ENCODE peak calls at places on chromosomes 1 and 21, in seven cellular contexts. One of them, this sample, is unnamed.

GRCh38 chr1:108119500-108119899 is 80.6 kb downstream of the SLC25A24 start:
- DNase-seq in fibroblast of lung: no peak
- DNase-seq in NCI-H187 treated with DMSO at 0.1 percent for 48 hours: no peak
- DNase-seq in AG09319: no peak
- DNase-seq in RCC 7860: no peak
- DNase-seq in tibial artery: no peak
- DNase-seq in activated T-cell treated with anti-CD3 and anti-CD28 coated beads, Interleukin-2, amount 50 U/mL, for 48 hours: no peak
- DNase-seq in this sample: no peak

GRCh38 chr1:93775224-93775623 is 93.6 kb upstream of the BCAR3 start:
- DNase-seq in fibroblast of lung: no peak
- DNase-seq in NCI-H187 treated with DMSO at 0.1 percent for 48 hours: peak; percentile 71
- DNase-seq in AG09319: no peak
- DNase-seq in RCC 7860: no peak
- DNase-seq in tibial artery: no peak
- DNase-seq in activated T-cell treated with anti-CD3 and anti-CD28 coated beads, Interleukin-2, amount 50 U/mL, for 48 hours: no peak
- DNase-seq in this sample: no peak

GRCh38 chr1:226609836-226610455 is 61.4 kb downstream of the STUM start:
- DNase-seq in fibroblast of lung: no peak
- DNase-seq in NCI-H187 treated with DMSO at 0.1 percent for 48 hours: no peak
- DNase-seq in AG09319: peak; percentile 27
- DNase-seq in RCC 7860: no peak
- DNase-seq in tibial artery: no peak
- DNase-seq in activated T-cell treated with anti-CD3 and anti-CD28 coated beads, Interleukin-2, amount 50 U/mL, for 48 hours: no peak
- DNase-seq in this sample: no peak

GRCh38 chr1:116806245-116806644 is 52.0 kb downstream of the CD2 start:
- DNase-seq in fibroblast of lung: no peak
- DNase-seq in NCI-H187 treated with DMSO at 0.1 percent for 48 hours: no peak
- DNase-seq in AG09319: no peak
- DNase-seq in RCC 7860: no peak
- DNase-seq in tibial artery: no peak
- DNase-seq in activated T-cell treated with anti-CD3 and anti-CD28 coated beads, Interleukin-2, amount 50 U/mL, for 48 hours: peak; percentile 86
- DNase-seq in this sample: no peak

GRCh38 chr1:204074274-204075115 is 1.6 kb downstream of the SOX13 start:
- DNase-seq in fibroblast of lung: peak; percentile 69
- DNase-seq in NCI-H187 treated with DMSO at 0.1 percent for 48 hours: no peak
- DNase-seq in AG09319: no peak
- DNase-seq in RCC 7860: no peak
- DNase-seq in tibial artery: peak; percentile 80
- DNase-seq in activated T-cell treated with anti-CD3 and anti-CD28 coated beads, Interleukin-2, amount 50 U/mL, for 48 hours: no peak
- DNase-seq in this sample: no peak

GRCh38 chr1:244970236-244970652 is 105.9 kb upstream of the HNRNPU start:
- DNase-seq in fibroblast of lung: peak; percentile 79
- DNase-seq in NCI-H187 treated with DMSO at 0.1 percent for 48 hours: no peak
- DNase-seq in AG09319: no peak
- DNase-seq in RCC 7860: peak; percentile 68
- DNase-seq in tibial artery: no peak
- DNase-seq in activated T-cell treated with anti-CD3 and anti-CD28 coated beads, Interleukin-2, amount 50 U/mL, for 48 hours: peak; percentile 78
- DNase-seq in this sample: no peak

GRCh38 chr1:74402873-74403272 is 109.5 kb downstream of the LRRC53 start:
- DNase-seq in fibroblast of lung: no peak
- DNase-seq in NCI-H187 treated with DMSO at 0.1 percent for 48 hours: no peak
- DNase-seq in AG09319: no peak
- DNase-seq in RCC 7860: no peak
- DNase-seq in tibial artery: no peak
- DNase-seq in activated T-cell treated with anti-CD3 and anti-CD28 coated beads, Interleukin-2, amount 50 U/mL, for 48 hours: no peak
- DNase-seq in this sample: no peak

GRCh38 chr1:155174334-155175280 is 958 bp downstream of the TRIM46 start:
- DNase-seq in fibroblast of lung: peak; percentile 34
- DNase-seq in NCI-H187 treated with DMSO at 0.1 percent for 48 hours: peak; percentile 40
- DNase-seq in AG09319: no peak
- DNase-seq in RCC 7860: no peak
- DNase-seq in tibial artery: peak; percentile 68
- DNase-seq in activated T-cell treated with anti-CD3 and anti-CD28 coated beads, Interleukin-2, amount 50 U/mL, for 48 hours: peak; percentile 52
- DNase-seq in this sample: no peak

GRCh38 chr21:26977741-26978140 is 10.9 kb upstream of the ADAMTS5 start:
- DNase-seq in fibroblast of lung: no peak
- DNase-seq in NCI-H187 treated with DMSO at 0.1 percent for 48 hours: no peak
- DNase-seq in AG09319: no peak
- DNase-seq in RCC 7860: no peak
- DNase-seq in tibial artery: no peak
- DNase-seq in activated T-cell treated with anti-CD3 and anti-CD28 coated beads, Interleukin-2, amount 50 U/mL, for 48 hours: no peak
- DNase-seq in this sample: no peak

GRCh38 chr1:215263636-215264035 is 181.1 kb downstream of the KCNK2 start:
- DNase-seq in fibroblast of lung: no peak
- DNase-seq in NCI-H187 treated with DMSO at 0.1 percent for 48 hours: no peak
- DNase-seq in AG09319: no peak
- DNase-seq in RCC 7860: no peak
- DNase-seq in tibial artery: no peak
- DNase-seq in activated T-cell treated with anti-CD3 and anti-CD28 coated beads, Interleukin-2, amount 50 U/mL, for 48 hours: no peak
- DNase-seq in this sample: no peak

GRCh38 chr1:34166191-34167090 is 1.4 kb upstream of the CSMD2 start:
- DNase-seq in fibroblast of lung: no peak
- DNase-seq in NCI-H187 treated with DMSO at 0.1 percent for 48 hours: no peak
- DNase-seq in AG09319: no peak
- DNase-seq in RCC 7860: no peak
- DNase-seq in tibial artery: no peak
- DNase-seq in activated T-cell treated with anti-CD3 and anti-CD28 coated beads, Interleukin-2, amount 50 U/mL, for 48 hours: no peak
- DNase-seq in this sample: no peak

GRCh38 chr1:59682405-59683080 is 132.2 kb upstream of the HOOK1 start:
- DNase-seq in fibroblast of lung: peak; percentile 58
- DNase-seq in NCI-H187 treated with DMSO at 0.1 percent for 48 hours: no peak
- DNase-seq in AG09319: no peak
- DNase-seq in RCC 7860: no peak
- DNase-seq in tibial artery: no peak
- DNase-seq in activated T-cell treated with anti-CD3 and anti-CD28 coated beads, Interleukin-2, amount 50 U/mL, for 48 hours: no peak
- DNase-seq in this sample: no peak

GRCh38 chr1:912740-913301 is 10.9 kb upstream of the SAMD11 start:
- DNase-seq in fibroblast of lung: no peak
- DNase-seq in NCI-H187 treated with DMSO at 0.1 percent for 48 hours: no peak
- DNase-seq in AG09319: no peak
- DNase-seq in RCC 7860: peak; percentile 74
- DNase-seq in tibial artery: no peak
- DNase-seq in activated T-cell treated with anti-CD3 and anti-CD28 coated beads, Interleukin-2, amount 50 U/mL, for 48 hours: no peak
- DNase-seq in this sample: no peak

GRCh38 chr1:162179121-162179520 is 109.6 kb downstream of the NOS1AP start:
- DNase-seq in fibroblast of lung: no peak
- DNase-seq in NCI-H187 treated with DMSO at 0.1 percent for 48 hours: no peak
- DNase-seq in AG09319: no peak
- DNase-seq in RCC 7860: no peak
- DNase-seq in tibial artery: no peak
- DNase-seq in activated T-cell treated with anti-CD3 and anti-CD28 coated beads, Interleukin-2, amount 50 U/mL, for 48 hours: no peak
- DNase-seq in this sample: no peak

GRCh38 chr1:234561322-234561721 is 48.7 kb downstream of the IRF2BP2 start:
- DNase-seq in fibroblast of lung: no peak
- DNase-seq in NCI-H187 treated with DMSO at 0.1 percent for 48 hours: no peak
- DNase-seq in AG09319: no peak
- DNase-seq in RCC 7860: no peak
- DNase-seq in tibial artery: no peak
- DNase-seq in activated T-cell treated with anti-CD3 and anti-CD28 coated beads, Interleukin-2, amount 50 U/mL, for 48 hours: no peak
- DNase-seq in this sample: no peak

GRCh38 chr1:57908471-57908870 is 484.6 kb upstream of the DAB1 start:
- DNase-seq in fibroblast of lung: no peak
- DNase-seq in NCI-H187 treated with DMSO at 0.1 percent for 48 hours: no peak
- DNase-seq in AG09319: no peak
- DNase-seq in RCC 7860: no peak
- DNase-seq in tibial artery: no peak
- DNase-seq in activated T-cell treated with anti-CD3 and anti-CD28 coated beads, Interleukin-2, amount 50 U/mL, for 48 hours: no peak
- DNase-seq in this sample: no peak

GRCh38 chr1:232477728-232478127 is 152.2 kb downstream of the SIPA1L2 start:
- DNase-seq in fibroblast of lung: peak; percentile 94
- DNase-seq in NCI-H187 treated with DMSO at 0.1 percent for 48 hours: no peak
- DNase-seq in AG09319: peak; percentile 94
- DNase-seq in RCC 7860: peak; percentile 96
- DNase-seq in tibial artery: no peak
- DNase-seq in activated T-cell treated with anti-CD3 and anti-CD28 coated beads, Interleukin-2, amount 50 U/mL, for 48 hours: no peak
- DNase-seq in this sample: peak; percentile 83

GRCh38 chr21:22342855-22343254 is 1344.6 kb downstream of the NCAM2 start:
- DNase-seq in fibroblast of lung: no peak
- DNase-seq in NCI-H187 treated with DMSO at 0.1 percent for 48 hours: no peak
- DNase-seq in AG09319: no peak
- DNase-seq in RCC 7860: no peak
- DNase-seq in tibial artery: no peak
- DNase-seq in activated T-cell treated with anti-CD3 and anti-CD28 coated beads, Interleukin-2, amount 50 U/mL, for 48 hours: no peak
- DNase-seq in this sample: no peak

GRCh38 chr1:30952098-30952497 is 43.5 kb upstream of the SDC3 start:
- DNase-seq in fibroblast of lung: no peak
- DNase-seq in NCI-H187 treated with DMSO at 0.1 percent for 48 hours: no peak
- DNase-seq in AG09319: no peak
- DNase-seq in RCC 7860: no peak
- DNase-seq in tibial artery: no peak
- DNase-seq in activated T-cell treated with anti-CD3 and anti-CD28 coated beads, Interleukin-2, amount 50 U/mL, for 48 hours: no peak
- DNase-seq in this sample: no peak

GRCh38 chr1:36567601-36568341 is 85.1 kb upstream of the CSF3R start:
- DNase-seq in fibroblast of lung: no peak
- DNase-seq in NCI-H187 treated with DMSO at 0.1 percent for 48 hours: no peak
- DNase-seq in AG09319: no peak
- DNase-seq in RCC 7860: no peak
- DNase-seq in tibial artery: peak; percentile 51
- DNase-seq in activated T-cell treated with anti-CD3 and anti-CD28 coated beads, Interleukin-2, amount 50 U/mL, for 48 hours: no peak
- DNase-seq in this sample: no peak

GRCh38 chr1:218371927-218372672 is 27.0 kb downstream of the TGFB2 start:
- DNase-seq in fibroblast of lung: peak; percentile 87
- DNase-seq in NCI-H187 treated with DMSO at 0.1 percent for 48 hours: no peak
- DNase-seq in AG09319: peak; percentile 85
- DNase-seq in RCC 7860: no peak
- DNase-seq in tibial artery: no peak
- DNase-seq in activated T-cell treated with anti-CD3 and anti-CD28 coated beads, Interleukin-2, amount 50 U/mL, for 48 hours: no peak
- DNase-seq in this sample: no peak

GRCh38 chr1:201582261-201582951 is 43.5 kb downstream of the NAV1 start:
- DNase-seq in fibroblast of lung: peak; percentile 56
- DNase-seq in NCI-H187 treated with DMSO at 0.1 percent for 48 hours: no peak
- DNase-seq in AG09319: no peak
- DNase-seq in RCC 7860: peak; percentile 70
- DNase-seq in tibial artery: peak; percentile 59
- DNase-seq in activated T-cell treated with anti-CD3 and anti-CD28 coated beads, Interleukin-2, amount 50 U/mL, for 48 hours: no peak
- DNase-seq in this sample: no peak

GRCh38 chr1:119005870-119006405 is 17.8 kb upstream of the TBX15 start:
- DNase-seq in fibroblast of lung: no peak
- DNase-seq in NCI-H187 treated with DMSO at 0.1 percent for 48 hours: no peak
- DNase-seq in AG09319: no peak
- DNase-seq in RCC 7860: no peak
- DNase-seq in tibial artery: no peak
- DNase-seq in activated T-cell treated with anti-CD3 and anti-CD28 coated beads, Interleukin-2, amount 50 U/mL, for 48 hours: no peak
- DNase-seq in this sample: no peak

GRCh38 chr1:66270122-66270812 is 263.7 kb upstream of the SGIP1 start:
- DNase-seq in fibroblast of lung: peak; percentile 92
- DNase-seq in NCI-H187 treated with DMSO at 0.1 percent for 48 hours: no peak
- DNase-seq in AG09319: no peak
- DNase-seq in RCC 7860: no peak
- DNase-seq in tibial artery: no peak
- DNase-seq in activated T-cell treated with anti-CD3 and anti-CD28 coated beads, Interleukin-2, amount 50 U/mL, for 48 hours: no peak
- DNase-seq in this sample: no peak

This sample was measured in AG04449.